ENCODE peak calls at places on chromosomes 6 and 20, in eight cellular contexts. One of them, this sample, is unnamed. For H3K4me1, the result is how much of the 10 kb centered on the place peaks cover.

GRCh38 chr6:110979565-110980096 is 2.2 kb upstream of the RPF2 start:
- DNase-seq in SJSA1: no peak
- DNase-seq in heart left ventricle: no peak
- DNase-seq in H9: no peak
- DNase-seq in Panc1: no peak
- DNase-seq in IMR-90: no peak
- DNase-seq in tibial artery: no peak
- DNase-seq in CD8-positive, alpha-beta T cell: no peak
- DNase-seq in this sample: no peak

GRCh38 chr6:24387818-24388217 is 14.9 kb upstream of the MRS2 start:
- DNase-seq in SJSA1: no peak
- DNase-seq in heart left ventricle: no peak
- DNase-seq in H9: no peak
- DNase-seq in Panc1: no peak
- DNase-seq in IMR-90: no peak
- DNase-seq in tibial artery: no peak
- DNase-seq in CD8-positive, alpha-beta T cell: no peak
- DNase-seq in this sample: no peak

GRCh38 chr6:44227138-44227770 is 3.9 kb downstream of the SLC29A1 start:
- DNase-seq in SJSA1: no peak
- DNase-seq in heart left ventricle: no peak
- DNase-seq in H9: no peak
- DNase-seq in Panc1: no peak
- DNase-seq in IMR-90: no peak
- DNase-seq in tibial artery: no peak
- DNase-seq in CD8-positive, alpha-beta T cell: no peak
- DNase-seq in this sample: peak

GRCh38 chr6:71886184-71887005 is at the start of gene RIMS1:
- DNase-seq in SJSA1: peak
- DNase-seq in heart left ventricle: peak
- DNase-seq in H9: peak
- DNase-seq in Panc1: no peak
- DNase-seq in IMR-90: no peak
- DNase-seq in tibial artery: peak
- DNase-seq in CD8-positive, alpha-beta T cell: no peak
- DNase-seq in this sample: peak

GRCh38 chr20:48478806-48479550 is 348.8 kb downstream of the PREX1 start:
- DNase-seq in SJSA1: no peak
- DNase-seq in heart left ventricle: no peak
- DNase-seq in H9: no peak
- DNase-seq in Panc1: no peak
- DNase-seq in IMR-90: no peak
- DNase-seq in tibial artery: no peak
- DNase-seq in CD8-positive, alpha-beta T cell: no peak
- DNase-seq in this sample: peak

GRCh38 chr6:66538548-66539135 is 831.6 kb upstream of the EYS start:
- DNase-seq in SJSA1: no peak
- DNase-seq in heart left ventricle: no peak
- DNase-seq in H9: no peak
- DNase-seq in Panc1: no peak
- DNase-seq in IMR-90: no peak
- DNase-seq in tibial artery: no peak
- DNase-seq in CD8-positive, alpha-beta T cell: no peak
- DNase-seq in this sample: no peak

GRCh38 chr6:56403663-56404200 is 156.4 kb upstream of the COL21A1 start:
- DNase-seq in SJSA1: no peak
- DNase-seq in heart left ventricle: no peak
- DNase-seq in H9: no peak
- DNase-seq in Panc1: no peak
- DNase-seq in IMR-90: no peak
- DNase-seq in tibial artery: no peak
- DNase-seq in CD8-positive, alpha-beta T cell: no peak
- DNase-seq in this sample: no peak

GRCh38 chr6:17527076-17527475 is 73.0 kb upstream of the FAM8A1 start:
- DNase-seq in SJSA1: no peak
- DNase-seq in heart left ventricle: no peak
- DNase-seq in H9: no peak
- DNase-seq in Panc1: no peak
- DNase-seq in IMR-90: no peak
- DNase-seq in tibial artery: no peak
- DNase-seq in CD8-positive, alpha-beta T cell: no peak
- DNase-seq in this sample: no peak

GRCh38 chr6:28769626-28770402 is 154.0 kb downstream of the TRIM27 start:
- DNase-seq in SJSA1: no peak
- DNase-seq in heart left ventricle: no peak
- DNase-seq in H9: peak
- DNase-seq in Panc1: no peak
- DNase-seq in IMR-90: peak
- DNase-seq in tibial artery: no peak
- DNase-seq in CD8-positive, alpha-beta T cell: no peak
- DNase-seq in this sample: peak

GRCh38 chr6:28766426-28766825 is 157.4 kb downstream of the TRIM27 start:
- DNase-seq in SJSA1: no peak
- DNase-seq in heart left ventricle: no peak
- DNase-seq in H9: peak
- DNase-seq in Panc1: no peak
- DNase-seq in IMR-90: no peak
- DNase-seq in tibial artery: no peak
- DNase-seq in CD8-positive, alpha-beta T cell: no peak
- DNase-seq in this sample: no peak

GRCh38 chr6:28767691-28768090 is 156.1 kb downstream of the TRIM27 start:
- DNase-seq in SJSA1: no peak
- DNase-seq in heart left ventricle: no peak
- DNase-seq in H9: no peak
- DNase-seq in Panc1: no peak
- DNase-seq in IMR-90: no peak
- DNase-seq in tibial artery: no peak
- DNase-seq in CD8-positive, alpha-beta T cell: no peak
- DNase-seq in this sample: no peak

GRCh38 chr6:28767133-28767532 is 156.7 kb downstream of the TRIM27 start:
- DNase-seq in SJSA1: no peak
- DNase-seq in heart left ventricle: no peak
- DNase-seq in H9: no peak
- DNase-seq in Panc1: no peak
- DNase-seq in IMR-90: no peak
- DNase-seq in tibial artery: no peak
- DNase-seq in CD8-positive, alpha-beta T cell: no peak
- DNase-seq in this sample: no peak

GRCh38 chr6:28768187-28768913 is 155.4 kb downstream of the TRIM27 start:
- DNase-seq in SJSA1: no peak
- DNase-seq in heart left ventricle: no peak
- DNase-seq in H9: peak
- DNase-seq in Panc1: no peak
- DNase-seq in IMR-90: no peak
- DNase-seq in tibial artery: no peak
- DNase-seq in CD8-positive, alpha-beta T cell: no peak
- DNase-seq in this sample: no peak
- H3K4me1 ChIP-seq in SJSA1: under half
- H3K4me1 ChIP-seq in heart left ventricle: under half
- H3K4me1 ChIP-seq in H9: under half
- H3K4me1 ChIP-seq in Panc1: under half
- H3K4me1 ChIP-seq in IMR-90: under half
- H3K4me1 ChIP-seq in tibial artery: under half
- H3K4me1 ChIP-seq in CD8-positive, alpha-beta T cell: under half
- H3K4me1 ChIP-seq in this sample: under half

DNA sequence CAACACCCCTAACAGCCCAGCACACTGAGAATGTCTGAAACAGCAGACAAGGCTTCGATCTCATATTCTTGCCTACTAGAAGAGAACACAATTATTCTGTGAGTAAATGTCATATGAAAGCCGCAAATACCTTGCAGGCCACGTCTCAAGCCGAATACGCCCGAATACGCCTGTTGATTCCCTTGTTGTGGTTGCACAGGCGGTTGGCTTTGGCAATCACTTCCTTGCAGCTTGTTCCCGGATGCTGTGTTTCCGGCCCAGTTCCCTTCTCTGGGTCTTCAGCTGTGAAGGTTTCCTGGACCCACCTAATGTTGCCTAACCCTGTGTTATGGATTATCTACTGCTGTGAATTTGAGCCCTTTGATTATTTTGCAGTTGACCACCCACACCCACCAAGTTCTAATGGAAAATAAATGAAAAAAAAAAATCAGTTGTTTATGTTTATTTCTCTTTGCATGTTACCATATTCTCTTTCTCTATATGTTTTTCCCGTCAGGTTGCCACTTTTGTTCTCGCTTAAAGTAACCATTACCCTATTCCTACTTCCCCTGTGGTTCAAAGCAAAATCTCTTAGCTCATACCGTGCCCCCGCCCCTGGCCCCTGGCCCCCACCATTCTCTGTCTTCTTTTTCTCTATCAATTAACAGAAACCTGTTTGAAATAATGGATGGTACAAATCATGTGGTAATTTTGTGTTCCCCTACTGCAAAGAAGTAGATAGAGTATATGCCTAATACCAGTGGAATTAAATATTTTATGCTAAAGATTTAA is 172.4 kb downstream of the ADGB start:
- DNase-seq in SJSA1: no peak
- DNase-seq in heart left ventricle: peak
- DNase-seq in H9: no peak
- DNase-seq in Panc1: no peak
- DNase-seq in IMR-90: no peak
- DNase-seq in tibial artery: peak
- DNase-seq in CD8-positive, alpha-beta T cell: peak
- DNase-seq in this sample: no peak
- H3K4me1 ChIP-seq in SJSA1: under half
- H3K4me1 ChIP-seq in heart left ventricle: under half
- H3K4me1 ChIP-seq in H9: under half
- H3K4me1 ChIP-seq in Panc1: under half
- H3K4me1 ChIP-seq in IMR-90: under half
- H3K4me1 ChIP-seq in tibial artery: under half
- H3K4me1 ChIP-seq in CD8-positive, alpha-beta T cell: under half
- H3K4me1 ChIP-seq in this sample: under half

GRCh38 chr6:15363164-15363522 is 117.3 kb downstream of the JARID2 start:
- DNase-seq in SJSA1: no peak
- DNase-seq in heart left ventricle: no peak
- DNase-seq in H9: no peak
- DNase-seq in Panc1: no peak
- DNase-seq in IMR-90: no peak
- DNase-seq in tibial artery: no peak
- DNase-seq in CD8-positive, alpha-beta T cell: no peak
- DNase-seq in this sample: no peak
- H3K4me1 ChIP-seq in SJSA1: under half
- H3K4me1 ChIP-seq in heart left ventricle: under half
- H3K4me1 ChIP-seq in H9: under half
- H3K4me1 ChIP-seq in Panc1: under half
- H3K4me1 ChIP-seq in IMR-90: under half
- H3K4me1 ChIP-seq in tibial artery: under half
- H3K4me1 ChIP-seq in CD8-positive, alpha-beta T cell: half or more
- H3K4me1 ChIP-seq in this sample: under half

GRCh38 chr6:33318426-33319073 is 1.0 kb upstream of the ZBTB22 start:
- DNase-seq in SJSA1: no peak
- DNase-seq in heart left ventricle: no peak
- DNase-seq in H9: no peak
- DNase-seq in Panc1: no peak
- DNase-seq in IMR-90: no peak
- DNase-seq in tibial artery: no peak
- DNase-seq in CD8-positive, alpha-beta T cell: no peak
- DNase-seq in this sample: no peak
- H3K4me1 ChIP-seq in SJSA1: under half
- H3K4me1 ChIP-seq in heart left ventricle: half or more
- H3K4me1 ChIP-seq in H9: under half
- H3K4me1 ChIP-seq in Panc1: half or more
- H3K4me1 ChIP-seq in IMR-90: under half
- H3K4me1 ChIP-seq in tibial artery: under half
- H3K4me1 ChIP-seq in CD8-positive, alpha-beta T cell: half or more
- H3K4me1 ChIP-seq in this sample: under half

GRCh38 chr20:44599715-44600114 is 17.3 kb downstream of the PKIG start:
- DNase-seq in SJSA1: no peak
- DNase-seq in heart left ventricle: no peak
- DNase-seq in H9: no peak
- DNase-seq in Panc1: no peak
- DNase-seq in IMR-90: no peak
- DNase-seq in tibial artery: no peak
- DNase-seq in CD8-positive, alpha-beta T cell: no peak
- DNase-seq in this sample: no peak

GRCh38 chr20:44597516-44597915 is 15.1 kb downstream of the PKIG start:
- DNase-seq in SJSA1: no peak
- DNase-seq in heart left ventricle: no peak
- DNase-seq in H9: no peak
- DNase-seq in Panc1: no peak
- DNase-seq in IMR-90: no peak
- DNase-seq in tibial artery: no peak
- DNase-seq in CD8-positive, alpha-beta T cell: no peak
- DNase-seq in this sample: no peak

GRCh38 chr20:44597930-44598329 is 15.6 kb downstream of the PKIG start:
- DNase-seq in SJSA1: no peak
- DNase-seq in heart left ventricle: no peak
- DNase-seq in H9: no peak
- DNase-seq in Panc1: no peak
- DNase-seq in IMR-90: no peak
- DNase-seq in tibial artery: no peak
- DNase-seq in CD8-positive, alpha-beta T cell: no peak
- DNase-seq in this sample: no peak

GRCh38 chr20:44600301-44600700 is 17.9 kb downstream of the PKIG start:
- DNase-seq in SJSA1: no peak
- DNase-seq in heart left ventricle: no peak
- DNase-seq in H9: no peak
- DNase-seq in Panc1: no peak
- DNase-seq in IMR-90: no peak
- DNase-seq in tibial artery: no peak
- DNase-seq in CD8-positive, alpha-beta T cell: no peak
- DNase-seq in this sample: no peak

DNA sequence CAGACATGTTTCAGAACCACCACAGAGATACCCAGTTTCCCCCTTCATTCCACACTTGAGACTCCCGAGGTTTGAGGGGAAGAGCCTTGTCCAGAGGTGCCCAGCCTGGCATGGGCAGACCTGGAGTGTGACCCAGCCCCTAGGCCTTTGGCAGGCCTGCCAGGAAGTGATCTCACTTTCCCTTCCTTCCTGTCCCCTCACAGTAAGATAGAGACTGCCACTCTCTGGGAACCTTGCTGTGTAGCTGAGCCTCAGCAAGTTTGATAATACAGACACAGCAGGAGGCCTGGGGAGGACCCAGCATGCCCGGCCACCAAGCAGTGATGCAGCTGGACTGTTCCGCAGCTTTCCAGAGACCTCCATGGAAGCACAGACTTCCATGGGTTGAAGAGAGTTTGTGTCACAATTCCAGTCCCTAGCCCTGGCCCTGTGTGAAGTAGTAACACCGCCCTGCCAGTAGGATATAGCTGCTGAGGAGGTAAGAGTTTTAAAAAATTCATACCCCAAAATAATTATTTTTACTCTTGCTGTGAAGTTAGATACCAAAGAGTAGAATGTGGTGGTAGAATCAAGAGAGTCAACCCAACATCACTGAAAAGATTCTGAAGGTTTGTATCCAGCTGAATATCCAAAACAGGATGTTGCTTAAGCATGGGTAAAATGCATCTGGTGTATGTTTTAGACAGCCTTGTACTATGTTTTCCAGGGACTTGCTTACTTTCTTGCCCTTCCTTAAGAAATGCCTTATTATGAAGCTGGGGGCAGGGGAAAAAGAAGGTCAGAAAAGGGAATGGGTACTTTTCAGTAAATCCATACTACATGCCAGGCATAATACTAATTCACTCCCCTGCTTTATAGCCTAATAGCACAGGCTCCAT is 16.3 kb downstream of the PKIG start:
- DNase-seq in SJSA1: no peak
- DNase-seq in heart left ventricle: peak
- DNase-seq in H9: no peak
- DNase-seq in Panc1: no peak
- DNase-seq in IMR-90: no peak
- DNase-seq in tibial artery: no peak
- DNase-seq in CD8-positive, alpha-beta T cell: no peak
- DNase-seq in this sample: no peak
- H3K4me1 ChIP-seq in SJSA1: under half
- H3K4me1 ChIP-seq in heart left ventricle: half or more
- H3K4me1 ChIP-seq in H9: under half
- H3K4me1 ChIP-seq in Panc1: under half
- H3K4me1 ChIP-seq in IMR-90: under half
- H3K4me1 ChIP-seq in tibial artery: under half
- H3K4me1 ChIP-seq in CD8-positive, alpha-beta T cell: under half
- H3K4me1 ChIP-seq in this sample: under half

GRCh38 chr6:45591816-45592359 is 214.2 kb upstream of the SUPT3H start:
- DNase-seq in SJSA1: no peak
- DNase-seq in heart left ventricle: no peak
- DNase-seq in H9: no peak
- DNase-seq in Panc1: no peak
- DNase-seq in IMR-90: no peak
- DNase-seq in tibial artery: no peak
- DNase-seq in CD8-positive, alpha-beta T cell: no peak
- DNase-seq in this sample: no peak
- H3K4me1 ChIP-seq in SJSA1: half or more
- H3K4me1 ChIP-seq in heart left ventricle: under half
- H3K4me1 ChIP-seq in H9: under half
- H3K4me1 ChIP-seq in Panc1: under half
- H3K4me1 ChIP-seq in IMR-90: under half
- H3K4me1 ChIP-seq in tibial artery: under half
- H3K4me1 ChIP-seq in CD8-positive, alpha-beta T cell: under half
- H3K4me1 ChIP-seq in this sample: under half

This sample was measured in SJCRH30.